ENCODE peak calls at places on chromosome 11, in six cellular contexts. U is fibroblast of lung, H is mesenchymal stem cell, X is HCT116, D is lower lobe of right lung, B is stomach. L is an unnamed sample.
A peak's percentile ranks its signal among the peaks of the same experiment; 100 is the strongest.

GRCh38 chr11:96288915-96289314 is 54.1 kb downstream of the MAML2 start:
- DNase-seq in D (no peak), H (no peak), X (no peak), U (no peak), B (no peak), L (no peak)

GRCh38 chr11:112364962-112365481 is 104.4 kb upstream of the PLET1 start:
- DNase-seq in U (peak; percentile 87), D (no peak), X (no peak), B (no peak), H (peak; percentile 99), L (peak; percentile 79)

GRCh38 chr11:10382518-10382917 is 72.5 kb upstream of the AMPD3 start:
- DNase-seq in H (no peak), U (no peak), D (peak; percentile 48), B (no peak), X (peak; percentile 63), L (no peak)

GRCh38 chr11:12771875-12772274 is 97.7 kb downstream of the TEAD1 start:
- DNase-seq in H (no peak), U (peak; percentile 60), D (no peak), X (no peak), B (no peak), L (no peak)

GRCh38 chr11:66639066-66639813 is 737 bp downstream of the RBM4 start:
- DNase-seq in X (no peak), U (peak; percentile 39), H (peak; percentile 73), B (no peak), D (no peak), L (peak; percentile 38)

GRCh38 chr11:80086496-80087055 is 645.7 kb upstream of the TENM4 start:
- DNase-seq in B (no peak), U (no peak), D (no peak), X (no peak), H (no peak), L (no peak)

GRCh38 chr11:20256925-20257324 is 96.7 kb upstream of the DBX1 start:
- DNase-seq in B (no peak), D (no peak), U (no peak), H (no peak), X (no peak), L (no peak)

GRCh38 chr11:67517784-67518552 is 5.3 kb downstream of the CABP2 start:
- DNase-seq in B (no peak), U (no peak), X (no peak), D (no peak), H (no peak), L (no peak)

GRCh38 chr11:13663631-13664071 is 4.8 kb upstream of the FAR1 start:
- DNase-seq in U (peak; percentile 51), B (no peak), H (peak; percentile 39), X (no peak), D (no peak), L (peak; percentile 87)

GRCh38 chr11:8096575-8096974 is 15.6 kb downstream of the TUB start:
- DNase-seq in H (no peak), D (no peak), U (no peak), B (no peak), X (no peak), L (no peak)

GRCh38 chr11:130089669-130090063 is 20.0 kb downstream of the APLP2 start:
- DNase-seq in H (no peak), U (no peak), D (no peak), B (no peak), X (no peak), L (no peak)

GRCh38 chr11:59918494-59918893 is 19.7 kb upstream of the OOSP1 start:
- DNase-seq in H (peak; percentile 47), U (peak; percentile 45), B (no peak), D (no peak), X (no peak), L (peak; percentile 12)

GRCh38 chr11:110715541-110715940 is 3.3 kb upstream of the ARHGAP20 start:
- DNase-seq in H (peak; percentile 32), D (no peak), X (no peak), U (peak; percentile 75), B (no peak), L (peak; percentile 59)

GRCh38 chr11:86638673-86639072 is 33.7 kb downstream of the ME3 start:
- DNase-seq in D (no peak), U (no peak), X (no peak), H (no peak), B (no peak), L (no peak)

GRCh38 chr11:28858076-28858475 is 749.9 kb downstream of the METTL15 start:
- DNase-seq in D (no peak), H (peak; percentile 36), X (no peak), U (no peak), B (no peak), L (no peak)

GRCh38 chr11:122068096-122068495 is 47.9 kb downstream of the BLID start:
- DNase-seq in X (no peak), U (peak; percentile 67), H (no peak), B (no peak), D (no peak), L (no peak)

GRCh38 chr11:1152316-1153104 is 5.2 kb upstream of the MUC5AC start:
- DNase-seq in X (no peak), B (peak; percentile 72), U (peak; percentile 72), H (peak; percentile 38), D (no peak), L (peak; percentile 15)
- H3K36me3 ChIP-seq in X (no peaks in the 10 kb centered on the region), B (no peaks in the 10 kb centered on the region), U (no peaks in the 10 kb centered on the region), H (no peaks in the 10 kb centered on the region), D (no peaks in the 10 kb centered on the region), L (no peaks in the 10 kb centered on the region)

GRCh38 chr11:64763804-64764611 is 4.2 kb upstream of the PYGM start:
- DNase-seq in B (peak; percentile 25), D (no peak), U (no peak), H (no peak), X (no peak), L (no peak)

GRCh38 chr11:64765291-64765803 is 5.6 kb upstream of the PYGM start:
- DNase-seq in X (no peak), B (no peak), H (no peak), U (no peak), D (no peak), L (no peak)

GRCh38 chr11:64764753-64765152 is 5.0 kb upstream of the PYGM start:
- DNase-seq in H (no peak), X (no peak), B (no peak), D (no peak), U (no peak), L (no peak)

GRCh38 chr11:64762277-64762915 is 2.6 kb upstream of the PYGM start:
- DNase-seq in D (no peak), U (no peak), X (no peak), H (no peak), B (peak; percentile 24), L (peak; percentile 61)

DNA sequence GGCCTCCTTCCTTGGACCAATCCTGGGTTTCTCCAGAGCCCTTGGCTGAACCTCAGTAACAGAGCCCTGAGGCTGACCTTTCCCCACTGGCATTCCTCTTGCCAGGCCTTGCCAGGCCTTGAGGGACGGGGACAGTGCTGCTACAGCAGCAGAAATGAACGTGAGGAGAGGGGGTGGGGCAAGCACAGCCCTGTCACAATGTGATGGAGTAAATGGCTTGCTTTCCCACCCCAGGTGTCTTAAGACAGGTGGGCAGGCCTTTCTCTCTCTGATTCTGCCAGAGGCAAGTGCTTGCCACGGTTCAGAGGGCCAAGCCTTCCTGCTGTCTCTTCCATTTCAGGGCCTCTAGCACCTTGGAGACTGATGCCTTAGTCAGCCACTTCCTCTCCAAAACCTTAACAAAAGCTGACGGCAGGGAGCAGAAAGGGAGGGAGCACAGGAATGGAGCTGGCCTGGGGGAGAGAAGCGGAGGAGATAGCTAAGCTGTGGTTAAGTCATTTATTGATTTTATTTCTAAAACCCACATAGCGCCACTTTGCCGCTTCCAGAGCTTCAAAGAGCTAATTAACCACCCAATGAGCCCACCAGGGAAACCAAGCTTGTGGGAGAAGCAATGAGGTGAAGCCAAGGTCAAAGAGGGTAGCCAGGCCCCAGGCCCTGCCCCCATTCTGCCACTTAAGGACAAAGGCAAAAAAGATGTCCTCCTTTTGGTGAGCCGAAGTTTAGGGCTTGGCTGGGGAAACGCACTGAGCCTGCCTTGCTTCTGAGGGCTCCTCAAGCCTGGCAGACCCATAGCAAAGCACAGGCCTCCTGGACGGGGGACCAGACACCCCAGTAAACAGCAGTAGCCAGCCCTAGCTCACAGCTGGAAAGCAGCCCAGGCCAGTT is 3.4 kb upstream of the PYGM start:
- DNase-seq in U (peak; percentile 83), X (no peak), B (peak; percentile 23), D (no peak), H (peak; percentile 49), L (peak; percentile 74)
- H3K36me3 ChIP-seq in U (peaks cover 33% of the 10 kb centered on the region), X (peaks cover 49% of the 10 kb centered on the region), B (peaks cover 60% of the 10 kb centered on the region), D (peaks cover 63% of the 10 kb centered on the region), H (peaks cover 71% of the 10 kb centered on the region), L (peaks cover 34% of the 10 kb centered on the region)

DNA sequence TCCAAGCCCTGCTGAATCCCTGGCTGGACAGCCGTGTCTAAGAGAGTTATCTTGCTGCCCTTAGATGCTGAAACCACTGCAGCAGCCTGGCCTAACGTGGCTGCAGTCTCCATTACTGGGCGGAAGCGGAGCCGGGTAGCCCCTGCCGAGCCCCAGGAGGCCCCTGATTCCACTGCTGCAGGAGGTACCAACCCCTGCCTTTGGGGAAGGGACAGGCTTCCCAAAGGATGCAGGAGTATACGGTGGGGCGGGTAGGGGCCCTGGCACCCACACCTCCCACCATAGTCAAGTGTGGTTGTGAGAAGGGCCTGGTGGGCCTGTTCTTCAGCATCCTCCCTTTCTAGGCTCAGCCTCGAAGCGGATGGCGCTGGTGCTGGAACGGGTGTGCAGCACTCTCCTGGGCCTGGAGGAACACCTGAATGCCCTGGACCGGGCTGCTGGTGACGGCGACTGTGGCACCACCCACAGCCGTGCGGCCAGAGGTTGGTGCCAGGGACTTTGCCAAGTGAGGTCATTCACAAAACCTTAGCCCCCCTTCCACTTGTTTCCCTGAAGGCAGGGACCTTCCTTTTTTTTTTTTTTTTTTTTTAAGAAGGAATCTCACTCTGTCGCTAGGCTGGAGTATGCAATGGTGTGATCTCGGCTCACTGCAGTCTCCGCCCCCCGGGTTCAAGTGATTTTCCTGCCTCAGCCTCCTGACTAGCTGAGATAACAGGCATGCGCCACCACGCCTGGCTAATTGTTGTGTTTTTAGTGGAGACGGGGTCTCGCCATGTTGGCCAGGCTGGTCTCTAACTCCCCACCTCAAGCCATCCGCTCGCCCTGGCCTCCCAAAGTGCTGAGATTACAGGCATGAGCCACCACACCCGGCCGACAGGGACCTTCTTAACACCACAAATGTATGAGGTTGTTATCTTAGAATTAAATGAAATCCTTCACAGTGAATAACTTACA is 11.0 kb downstream of the TKFC start:
- DNase-seq in D (no peak), X (no peak), B (no peak), H (no peak), U (no peak), L (no peak)
- H3K36me3 ChIP-seq in D (peaks cover 48% of the 10 kb centered on the region), X (peaks cover 13% of the 10 kb centered on the region), B (peaks cover 7% of the 10 kb centered on the region), H (peaks cover 77% of the 10 kb centered on the region), U (peaks cover 5% of the 10 kb centered on the region), L (peaks cover 18% of the 10 kb centered on the region)

GRCh38 chr11:41536001-41536568 is 76.6 kb upstream of the LRRC4C start:
- DNase-seq in X (no peak), B (no peak), D (no peak), H (no peak), U (no peak), L (no peak)

GRCh38 chr11:41534861-41535260 is 75.4 kb upstream of the LRRC4C start:
- DNase-seq in H (no peak), D (no peak), U (no peak), X (no peak), B (no peak), L (peak; percentile 26)

GRCh38 chr11:41532413-41532812 is 73.0 kb upstream of the LRRC4C start:
- DNase-seq in U (no peak), D (no peak), H (no peak), X (no peak), B (no peak), L (no peak)

DNA sequence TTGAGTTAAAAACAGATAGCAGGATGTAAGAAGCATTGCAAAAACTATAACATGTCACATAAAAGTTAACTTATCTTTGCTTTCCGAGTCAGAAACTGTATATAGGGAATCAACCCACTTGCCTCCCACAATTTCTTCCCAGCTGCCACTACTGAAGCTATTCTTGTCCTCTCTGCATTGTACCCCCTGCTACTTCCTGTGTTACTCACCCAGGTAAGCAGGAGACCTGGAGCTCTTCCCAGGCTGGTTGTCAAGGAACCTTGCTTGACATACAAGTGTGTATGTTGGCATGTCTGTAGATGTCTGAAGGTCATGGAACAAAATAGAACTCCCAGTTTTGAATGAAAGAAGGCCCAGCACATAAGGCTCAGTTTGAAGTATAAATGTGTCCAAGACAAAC is 74.3 kb upstream of the LRRC4C start:
- DNase-seq in X (no peak), D (no peak), B (no peak), H (no peak), U (no peak), L (peak; percentile 15)
- H3K36me3 ChIP-seq in X (no peaks in the 10 kb centered on the region), D (no peaks in the 10 kb centered on the region), B (no peaks in the 10 kb centered on the region), H (no peaks in the 10 kb centered on the region), U (no peaks in the 10 kb centered on the region), L (no peaks in the 10 kb centered on the region)